ENCODE peak calls at places on chromosomes 1 and 21, in seven cellular contexts. One of them, this sample, is unnamed.

GRCh38 chr1:210053126-210053525 is 115.1 kb downstream of the SYT14 start:
- DNase-seq in neuronal stem cell: no peak
- DNase-seq in IMR-90: no peak
- DNase-seq in ELR: no peak
- DNase-seq in stimulated activated CD8-positive, alpha-beta memory T cell treated with anti-CD3 and anti-CD28 coated beads, Interleukin-4, amount 100 ng/mL, for 48 hours: no peak
- DNase-seq in B cell: no peak
- DNase-seq in activated T-helper 1 cell treated with Interleukin-2 at 50 U/mL for 16 hours: no peak
- DNase-seq in this sample: no peak

GRCh38 chr1:242240061-242240460 is 241.2 kb upstream of the MAP1LC3C start:
- DNase-seq in IMR-90: no peak
- DNase-seq in B cell: no peak
- DNase-seq in ELR: no peak
- DNase-seq in activated T-helper 1 cell treated with Interleukin-2 at 50 U/mL for 16 hours: no peak
- DNase-seq in stimulated activated CD8-positive, alpha-beta memory T cell treated with anti-CD3 and anti-CD28 coated beads, Interleukin-4, amount 100 ng/mL, for 48 hours: no peak
- DNase-seq in neuronal stem cell: no peak
- DNase-seq in this sample: no peak

GRCh38 chr1:87331319-87332269 is 2.9 kb downstream of the LMO4 start:
- DNase-seq in activated T-helper 1 cell treated with Interleukin-2 at 50 U/mL for 16 hours: peak; percentile 49
- DNase-seq in B cell: peak; percentile 83
- DNase-seq in ELR: peak; percentile 69
- DNase-seq in stimulated activated CD8-positive, alpha-beta memory T cell treated with anti-CD3 and anti-CD28 coated beads, Interleukin-4, amount 100 ng/mL, for 48 hours: peak; percentile 65
- DNase-seq in IMR-90: peak; percentile 60
- DNase-seq in neuronal stem cell: peak; percentile 80
- DNase-seq in this sample: peak; percentile 63

GRCh38 chr1:234701737-234702341 is 91.9 kb upstream of the IRF2BP2 start:
- DNase-seq in activated T-helper 1 cell treated with Interleukin-2 at 50 U/mL for 16 hours: no peak
- DNase-seq in ELR: no peak
- DNase-seq in IMR-90: no peak
- DNase-seq in neuronal stem cell: no peak
- DNase-seq in B cell: no peak
- DNase-seq in stimulated activated CD8-positive, alpha-beta memory T cell treated with anti-CD3 and anti-CD28 coated beads, Interleukin-4, amount 100 ng/mL, for 48 hours: no peak
- DNase-seq in this sample: no peak

GRCh38 chr1:33257388-33257758 is 1.1 kb downstream of the ZNF362 start:
- DNase-seq in ELR: no peak
- DNase-seq in IMR-90: no peak
- DNase-seq in stimulated activated CD8-positive, alpha-beta memory T cell treated with anti-CD3 and anti-CD28 coated beads, Interleukin-4, amount 100 ng/mL, for 48 hours: no peak
- DNase-seq in B cell: no peak
- DNase-seq in neuronal stem cell: no peak
- DNase-seq in activated T-helper 1 cell treated with Interleukin-2 at 50 U/mL for 16 hours: no peak
- DNase-seq in this sample: no peak

GRCh38 chr1:165871311-165872067 is 44.1 kb downstream of the UCK2 start:
- DNase-seq in IMR-90: peak; percentile 54
- DNase-seq in B cell: no peak
- DNase-seq in stimulated activated CD8-positive, alpha-beta memory T cell treated with anti-CD3 and anti-CD28 coated beads, Interleukin-4, amount 100 ng/mL, for 48 hours: peak; percentile 63
- DNase-seq in ELR: peak; percentile 72
- DNase-seq in activated T-helper 1 cell treated with Interleukin-2 at 50 U/mL for 16 hours: peak; percentile 18
- DNase-seq in neuronal stem cell: no peak
- DNase-seq in this sample: peak; percentile 68

GRCh38 chr1:233393084-233393840 is 65.7 kb downstream of the MAP3K21 start:
- DNase-seq in IMR-90: no peak
- DNase-seq in neuronal stem cell: no peak
- DNase-seq in activated T-helper 1 cell treated with Interleukin-2 at 50 U/mL for 16 hours: no peak
- DNase-seq in B cell: no peak
- DNase-seq in ELR: no peak
- DNase-seq in stimulated activated CD8-positive, alpha-beta memory T cell treated with anti-CD3 and anti-CD28 coated beads, Interleukin-4, amount 100 ng/mL, for 48 hours: no peak
- DNase-seq in this sample: no peak

GRCh38 chr1:110003747-110004428 is 19.3 kb downstream of the AHCYL1 start:
- DNase-seq in neuronal stem cell: peak; percentile 29
- DNase-seq in stimulated activated CD8-positive, alpha-beta memory T cell treated with anti-CD3 and anti-CD28 coated beads, Interleukin-4, amount 100 ng/mL, for 48 hours: peak; percentile 59
- DNase-seq in activated T-helper 1 cell treated with Interleukin-2 at 50 U/mL for 16 hours: no peak
- DNase-seq in ELR: peak; percentile 98
- DNase-seq in B cell: no peak
- DNase-seq in IMR-90: peak; percentile 99
- DNase-seq in this sample: peak; percentile 99

GRCh38 chr1:5847013-5847654 is 145.1 kb downstream of the NPHP4 start:
- DNase-seq in neuronal stem cell: peak; percentile 76
- DNase-seq in stimulated activated CD8-positive, alpha-beta memory T cell treated with anti-CD3 and anti-CD28 coated beads, Interleukin-4, amount 100 ng/mL, for 48 hours: peak; percentile 26
- DNase-seq in B cell: no peak
- DNase-seq in IMR-90: peak; percentile 13
- DNase-seq in ELR: no peak
- DNase-seq in activated T-helper 1 cell treated with Interleukin-2 at 50 U/mL for 16 hours: no peak
- DNase-seq in this sample: peak; percentile 14

GRCh38 chr21:45943630-45944540 is 37.7 kb upstream of the COL6A1 start:
- DNase-seq in IMR-90: no peak
- DNase-seq in stimulated activated CD8-positive, alpha-beta memory T cell treated with anti-CD3 and anti-CD28 coated beads, Interleukin-4, amount 100 ng/mL, for 48 hours: no peak
- DNase-seq in neuronal stem cell: no peak
- DNase-seq in ELR: no peak
- DNase-seq in activated T-helper 1 cell treated with Interleukin-2 at 50 U/mL for 16 hours: no peak
- DNase-seq in B cell: peak; percentile 14
- DNase-seq in this sample: no peak

GRCh38 chr1:76068953-76069561 is 5.5 kb upstream of the ST6GALNAC3 start:
- DNase-seq in activated T-helper 1 cell treated with Interleukin-2 at 50 U/mL for 16 hours: no peak
- DNase-seq in stimulated activated CD8-positive, alpha-beta memory T cell treated with anti-CD3 and anti-CD28 coated beads, Interleukin-4, amount 100 ng/mL, for 48 hours: no peak
- DNase-seq in neuronal stem cell: no peak
- DNase-seq in IMR-90: no peak
- DNase-seq in B cell: no peak
- DNase-seq in ELR: no peak
- DNase-seq in this sample: no peak

GRCh38 chr1:48216941-48217340 is 5.6 kb upstream of the SLC5A9 start:
- DNase-seq in ELR: no peak
- DNase-seq in B cell: no peak
- DNase-seq in IMR-90: no peak
- DNase-seq in activated T-helper 1 cell treated with Interleukin-2 at 50 U/mL for 16 hours: no peak
- DNase-seq in neuronal stem cell: no peak
- DNase-seq in stimulated activated CD8-positive, alpha-beta memory T cell treated with anti-CD3 and anti-CD28 coated beads, Interleukin-4, amount 100 ng/mL, for 48 hours: no peak
- DNase-seq in this sample: no peak

GRCh38 chr1:173475564-173476196 is 1.5 kb upstream of the PRDX6 start:
- DNase-seq in B cell: no peak
- DNase-seq in stimulated activated CD8-positive, alpha-beta memory T cell treated with anti-CD3 and anti-CD28 coated beads, Interleukin-4, amount 100 ng/mL, for 48 hours: peak; percentile 33
- DNase-seq in activated T-helper 1 cell treated with Interleukin-2 at 50 U/mL for 16 hours: no peak
- DNase-seq in ELR: peak; percentile 83
- DNase-seq in IMR-90: peak; percentile 77
- DNase-seq in neuronal stem cell: no peak
- DNase-seq in this sample: peak; percentile 80

GRCh38 chr1:6123816-6124215 is 56.3 kb downstream of the CHD5 start:
- DNase-seq in IMR-90: no peak
- DNase-seq in stimulated activated CD8-positive, alpha-beta memory T cell treated with anti-CD3 and anti-CD28 coated beads, Interleukin-4, amount 100 ng/mL, for 48 hours: no peak
- DNase-seq in B cell: no peak
- DNase-seq in neuronal stem cell: no peak
- DNase-seq in activated T-helper 1 cell treated with Interleukin-2 at 50 U/mL for 16 hours: no peak
- DNase-seq in ELR: no peak
- DNase-seq in this sample: no peak

GRCh38 chr21:32705901-32706300 is 21.9 kb downstream of the SYNJ1 start:
- DNase-seq in ELR: no peak
- DNase-seq in neuronal stem cell: no peak
- DNase-seq in activated T-helper 1 cell treated with Interleukin-2 at 50 U/mL for 16 hours: no peak
- DNase-seq in stimulated activated CD8-positive, alpha-beta memory T cell treated with anti-CD3 and anti-CD28 coated beads, Interleukin-4, amount 100 ng/mL, for 48 hours: no peak
- DNase-seq in IMR-90: no peak
- DNase-seq in B cell: no peak
- DNase-seq in this sample: no peak

GRCh38 chr1:109482796-109483638 is 688 bp upstream of the ATXN7L2 start:
- DNase-seq in ELR: peak; percentile 27
- DNase-seq in IMR-90: peak; percentile 13
- DNase-seq in stimulated activated CD8-positive, alpha-beta memory T cell treated with anti-CD3 and anti-CD28 coated beads, Interleukin-4, amount 100 ng/mL, for 48 hours: no peak
- DNase-seq in neuronal stem cell: no peak
- DNase-seq in B cell: peak; percentile 66
- DNase-seq in activated T-helper 1 cell treated with Interleukin-2 at 50 U/mL for 16 hours: peak; percentile 26
- DNase-seq in this sample: no peak

GRCh38 chr1:3170566-3171453 is 101.8 kb downstream of the PRDM16 start:
- DNase-seq in activated T-helper 1 cell treated with Interleukin-2 at 50 U/mL for 16 hours: no peak
- DNase-seq in ELR: no peak
- DNase-seq in stimulated activated CD8-positive, alpha-beta memory T cell treated with anti-CD3 and anti-CD28 coated beads, Interleukin-4, amount 100 ng/mL, for 48 hours: no peak
- DNase-seq in neuronal stem cell: peak; percentile 23
- DNase-seq in B cell: no peak
- DNase-seq in IMR-90: no peak
- DNase-seq in this sample: peak; percentile 39

GRCh38 chr1:31101147-31101502 is 35.6 kb upstream of the PUM1 start:
- DNase-seq in IMR-90: peak; percentile 67
- DNase-seq in ELR: peak; percentile 71
- DNase-seq in B cell: no peak
- DNase-seq in stimulated activated CD8-positive, alpha-beta memory T cell treated with anti-CD3 and anti-CD28 coated beads, Interleukin-4, amount 100 ng/mL, for 48 hours: no peak
- DNase-seq in activated T-helper 1 cell treated with Interleukin-2 at 50 U/mL for 16 hours: no peak
- DNase-seq in neuronal stem cell: no peak
- DNase-seq in this sample: peak; percentile 79

GRCh38 chr1:33143181-33143580 is 38.7 kb downstream of the TRIM62 start:
- DNase-seq in IMR-90: peak; percentile 68
- DNase-seq in neuronal stem cell: no peak
- DNase-seq in stimulated activated CD8-positive, alpha-beta memory T cell treated with anti-CD3 and anti-CD28 coated beads, Interleukin-4, amount 100 ng/mL, for 48 hours: no peak
- DNase-seq in activated T-helper 1 cell treated with Interleukin-2 at 50 U/mL for 16 hours: no peak
- DNase-seq in ELR: no peak
- DNase-seq in B cell: no peak
- DNase-seq in this sample: peak; percentile 74

GRCh38 chr1:96060621-96061020 is 661.0 kb upstream of the PTBP2 start:
- DNase-seq in B cell: no peak
- DNase-seq in ELR: no peak
- DNase-seq in IMR-90: no peak
- DNase-seq in stimulated activated CD8-positive, alpha-beta memory T cell treated with anti-CD3 and anti-CD28 coated beads, Interleukin-4, amount 100 ng/mL, for 48 hours: no peak
- DNase-seq in neuronal stem cell: no peak
- DNase-seq in activated T-helper 1 cell treated with Interleukin-2 at 50 U/mL for 16 hours: no peak
- DNase-seq in this sample: no peak

GRCh38 chr1:31423418-31423947 is 10.5 kb downstream of the SERINC2 start:
- DNase-seq in stimulated activated CD8-positive, alpha-beta memory T cell treated with anti-CD3 and anti-CD28 coated beads, Interleukin-4, amount 100 ng/mL, for 48 hours: no peak
- DNase-seq in ELR: no peak
- DNase-seq in neuronal stem cell: no peak
- DNase-seq in activated T-helper 1 cell treated with Interleukin-2 at 50 U/mL for 16 hours: no peak
- DNase-seq in IMR-90: no peak
- DNase-seq in B cell: peak; percentile 84
- DNase-seq in this sample: no peak

GRCh38 chr1:213252026-213252425 is 201.0 kb downstream of the RPS6KC1 start:
- DNase-seq in B cell: no peak
- DNase-seq in stimulated activated CD8-positive, alpha-beta memory T cell treated with anti-CD3 and anti-CD28 coated beads, Interleukin-4, amount 100 ng/mL, for 48 hours: no peak
- DNase-seq in IMR-90: no peak
- DNase-seq in activated T-helper 1 cell treated with Interleukin-2 at 50 U/mL for 16 hours: no peak
- DNase-seq in ELR: no peak
- DNase-seq in neuronal stem cell: no peak
- DNase-seq in this sample: no peak

GRCh38 chr1:180366386-180367068 is 135.8 kb downstream of the ACBD6 start:
- DNase-seq in neuronal stem cell: no peak
- DNase-seq in activated T-helper 1 cell treated with Interleukin-2 at 50 U/mL for 16 hours: no peak
- DNase-seq in IMR-90: peak; percentile 70
- DNase-seq in ELR: peak; percentile 63
- DNase-seq in B cell: no peak
- DNase-seq in stimulated activated CD8-positive, alpha-beta memory T cell treated with anti-CD3 and anti-CD28 coated beads, Interleukin-4, amount 100 ng/mL, for 48 hours: no peak
- DNase-seq in this sample: peak; percentile 38

GRCh38 chr1:87684786-87685185 is 356.1 kb downstream of the LMO4 start:
- DNase-seq in B cell: no peak
- DNase-seq in stimulated activated CD8-positive, alpha-beta memory T cell treated with anti-CD3 and anti-CD28 coated beads, Interleukin-4, amount 100 ng/mL, for 48 hours: no peak
- DNase-seq in activated T-helper 1 cell treated with Interleukin-2 at 50 U/mL for 16 hours: no peak
- DNase-seq in ELR: no peak
- DNase-seq in neuronal stem cell: no peak
- DNase-seq in IMR-90: peak; percentile 72
- DNase-seq in this sample: peak; percentile 76

GRCh38 chr1:243267346-243268283 is 11.8 kb downstream of the SDCCAG8 start:
- DNase-seq in ELR: no peak
- DNase-seq in neuronal stem cell: no peak
- DNase-seq in activated T-helper 1 cell treated with Interleukin-2 at 50 U/mL for 16 hours: no peak
- DNase-seq in B cell: no peak
- DNase-seq in IMR-90: no peak
- DNase-seq in stimulated activated CD8-positive, alpha-beta memory T cell treated with anti-CD3 and anti-CD28 coated beads, Interleukin-4, amount 100 ng/mL, for 48 hours: no peak
- DNase-seq in this sample: no peak

GRCh38 chr1:97137862-97138514 is 416.4 kb downstream of the PTBP2 start:
- DNase-seq in activated T-helper 1 cell treated with Interleukin-2 at 50 U/mL for 16 hours: no peak
- DNase-seq in IMR-90: peak; percentile 78
- DNase-seq in stimulated activated CD8-positive, alpha-beta memory T cell treated with anti-CD3 and anti-CD28 coated beads, Interleukin-4, amount 100 ng/mL, for 48 hours: no peak
- DNase-seq in ELR: peak; percentile 82
- DNase-seq in B cell: no peak
- DNase-seq in neuronal stem cell: peak; percentile 20
- DNase-seq in this sample: peak; percentile 59

GRCh38 chr1:24966121-24966723 is 36.1 kb upstream of the RUNX3 start:
- DNase-seq in ELR: no peak
- DNase-seq in neuronal stem cell: no peak
- DNase-seq in B cell: no peak
- DNase-seq in stimulated activated CD8-positive, alpha-beta memory T cell treated with anti-CD3 and anti-CD28 coated beads, Interleukin-4, amount 100 ng/mL, for 48 hours: peak; percentile 75
- DNase-seq in activated T-helper 1 cell treated with Interleukin-2 at 50 U/mL for 16 hours: no peak
- DNase-seq in IMR-90: no peak
- DNase-seq in this sample: no peak

GRCh38 chr21:40846566-40847411 is at the start of gene DSCAM:
- DNase-seq in neuronal stem cell: peak; percentile 46
- DNase-seq in B cell: no peak
- DNase-seq in activated T-helper 1 cell treated with Interleukin-2 at 50 U/mL for 16 hours: no peak
- DNase-seq in IMR-90: no peak
- DNase-seq in stimulated activated CD8-positive, alpha-beta memory T cell treated with anti-CD3 and anti-CD28 coated beads, Interleukin-4, amount 100 ng/mL, for 48 hours: no peak
- DNase-seq in ELR: peak; percentile 18
- DNase-seq in this sample: peak; percentile 18

GRCh38 chr1:246689409-246689997 is 34.7 kb upstream of the SCCPDH start:
- DNase-seq in activated T-helper 1 cell treated with Interleukin-2 at 50 U/mL for 16 hours: no peak
- DNase-seq in ELR: peak; percentile 92
- DNase-seq in neuronal stem cell: peak; percentile 46
- DNase-seq in B cell: peak; percentile 86
- DNase-seq in IMR-90: peak; percentile 66
- DNase-seq in stimulated activated CD8-positive, alpha-beta memory T cell treated with anti-CD3 and anti-CD28 coated beads, Interleukin-4, amount 100 ng/mL, for 48 hours: peak; percentile 57
- DNase-seq in this sample: peak; percentile 50

GRCh38 chr1:115458426-115459114 is 120.5 kb upstream of the NGF start:
- DNase-seq in neuronal stem cell: no peak
- DNase-seq in B cell: no peak
- DNase-seq in ELR: no peak
- DNase-seq in activated T-helper 1 cell treated with Interleukin-2 at 50 U/mL for 16 hours: no peak
- DNase-seq in IMR-90: no peak
- DNase-seq in stimulated activated CD8-positive, alpha-beta memory T cell treated with anti-CD3 and anti-CD28 coated beads, Interleukin-4, amount 100 ng/mL, for 48 hours: no peak
- DNase-seq in this sample: no peak

GRCh38 chr21:36159356-36159921 is 2.8 kb downstream of the DOP1B start:
- DNase-seq in stimulated activated CD8-positive, alpha-beta memory T cell treated with anti-CD3 and anti-CD28 coated beads, Interleukin-4, amount 100 ng/mL, for 48 hours: no peak
- DNase-seq in ELR: no peak
- DNase-seq in IMR-90: no peak
- DNase-seq in B cell: no peak
- DNase-seq in neuronal stem cell: no peak
- DNase-seq in activated T-helper 1 cell treated with Interleukin-2 at 50 U/mL for 16 hours: no peak
- DNase-seq in this sample: no peak

GRCh38 chr1:178282949-178283367 is 189.1 kb downstream of the RASAL2 start:
- DNase-seq in IMR-90: peak; percentile 86
- DNase-seq in neuronal stem cell: no peak
- DNase-seq in stimulated activated CD8-positive, alpha-beta memory T cell treated with anti-CD3 and anti-CD28 coated beads, Interleukin-4, amount 100 ng/mL, for 48 hours: no peak
- DNase-seq in activated T-helper 1 cell treated with Interleukin-2 at 50 U/mL for 16 hours: no peak
- DNase-seq in B cell: no peak
- DNase-seq in ELR: peak; percentile 79
- DNase-seq in this sample: peak; percentile 55

GRCh38 chr21:35138665-35139381 is 89.7 kb upstream of the RUNX1 start:
- DNase-seq in ELR: peak; percentile 96
- DNase-seq in neuronal stem cell: no peak
- DNase-seq in activated T-helper 1 cell treated with Interleukin-2 at 50 U/mL for 16 hours: no peak
- DNase-seq in IMR-90: peak; percentile 95
- DNase-seq in B cell: peak; percentile 12
- DNase-seq in stimulated activated CD8-positive, alpha-beta memory T cell treated with anti-CD3 and anti-CD28 coated beads, Interleukin-4, amount 100 ng/mL, for 48 hours: peak; percentile 77
- DNase-seq in this sample: peak; percentile 100

GRCh38 chr1:48103495-48103894 is 106.3 kb upstream of the TRABD2B start:
- DNase-seq in IMR-90: no peak
- DNase-seq in ELR: no peak
- DNase-seq in neuronal stem cell: no peak
- DNase-seq in activated T-helper 1 cell treated with Interleukin-2 at 50 U/mL for 16 hours: no peak
- DNase-seq in stimulated activated CD8-positive, alpha-beta memory T cell treated with anti-CD3 and anti-CD28 coated beads, Interleukin-4, amount 100 ng/mL, for 48 hours: no peak
- DNase-seq in B cell: no peak
- DNase-seq in this sample: no peak